ENCODE peak calls at places on chromosomes 5 and 9, in ten cellular contexts. R is transverse colon, Y is PC-3, G is heart left ventricle, Z is mammary epithelial cell, J is esophagus muscularis mucosa, B is neural progenitor cell, V is ascending aorta, F is lung, O is sigmoid colon. L is an unnamed sample.
A peak's percentile ranks its signal among the peaks of the same experiment; 100 is the strongest.

GRCh38 chr9:4020747-4021296 is 279.0 kb downstream of the GLIS3 start:
- DNase-seq in O (no peak), G (no peak), Y (no peak), F (peak; percentile 5), V (no peak), Z (no peak), R (no peak), J (no peak), B (no peak), L (no peak)

GRCh38 chr5:150281987-150282386 is 7.6 kb downstream of the CAMK2A start:
- DNase-seq in F (no peak), G (no peak), O (no peak), J (no peak), Z (no peak), Y (no peak), V (no peak), B (no peak), R (no peak), L (no peak)

GRCh38 chr5:59107692-59108091 is 524.8 kb downstream of the RAB3C start:
- DNase-seq in J (no peak), B (no peak), O (no peak), F (peak; percentile 65), Z (peak; percentile 35), R (no peak), G (no peak), Y (no peak), V (no peak), L (peak; percentile 55)

GRCh38 chr5:135310328-135310989 is 88.6 kb downstream of the MACROH2A1 start:
- DNase-seq in V (no peak), J (no peak), Z (peak; percentile 30), B (no peak), Y (peak; percentile 76), G (no peak), R (no peak), O (no peak), F (peak; percentile 13), L (peak; percentile 20)

GRCh38 chr9:3385871-3386270 is 139.9 kb downstream of the RFX3 start:
- DNase-seq in V (no peak), Z (no peak), B (no peak), F (no peak), Y (no peak), R (no peak), O (no peak), J (no peak), G (no peak), L (no peak)

GRCh38 chr9:125494555-125494920 is 212.5 kb downstream of the MAPKAP1 start:
- DNase-seq in R (no peak), J (no peak), B (no peak), Y (peak; percentile 25), Z (peak; percentile 9), F (no peak), G (no peak), V (no peak), O (no peak), L (peak; percentile 78)

GRCh38 chr5:32541241-32541640 is 44.1 kb upstream of the SUB1 start:
- DNase-seq in J (no peak), Z (no peak), O (no peak), R (no peak), V (no peak), G (no peak), F (no peak), Y (no peak), B (no peak), L (no peak)

GRCh38 chr9:17453751-17454150 is 125.1 kb upstream of the SH3GL2 start:
- DNase-seq in R (no peak), Z (no peak), O (no peak), J (no peak), G (no peak), F (no peak), V (no peak), Y (no peak), B (no peak), L (no peak)

GRCh38 chr5:140633081-140633471 is at the start of gene CD14:
- DNase-seq in Z (peak; percentile 61), B (no peak), G (peak; percentile 55), J (peak; percentile 94), Y (peak; percentile 43), F (peak; percentile 47), O (peak; percentile 81), V (peak; percentile 55), R (peak; percentile 71), L (peak; percentile 48)

GRCh38 chr5:88021141-88021540 is 247.5 kb downstream of the TMEM161B start:
- DNase-seq in Y (no peak), V (no peak), O (no peak), G (no peak), R (no peak), J (no peak), F (no peak), Z (no peak), B (no peak), L (no peak)

GRCh38 chr9:6639622-6640021 is 5.9 kb downstream of the GLDC start:
- DNase-seq in Z (no peak), O (no peak), J (no peak), B (no peak), R (no peak), V (no peak), Y (no peak), F (no peak), G (no peak), L (no peak)

GRCh38 chr5:14685757-14686156 is 21.2 kb downstream of the OTULIN start:
- DNase-seq in Z (peak; percentile 53), J (no peak), G (no peak), R (peak; percentile 22), O (no peak), F (no peak), V (no peak), B (peak; percentile 63), Y (peak; percentile 79), L (no peak)

GRCh38 chr5:100448250-100448649 is 86.9 kb upstream of the FAM174A start:
- DNase-seq in O (no peak), B (no peak), G (no peak), F (no peak), Y (peak; percentile 14), V (no peak), R (no peak), J (no peak), Z (no peak), L (no peak)

GRCh38 chr9:83962165-83962564 is 17.9 kb downstream of the HNRNPK start:
- DNase-seq in V (no peak), B (no peak), O (no peak), Y (peak; percentile 94), F (no peak), J (no peak), Z (peak; percentile 48), R (no peak), G (no peak), L (peak; percentile 30)

GRCh38 chr5:109706065-109706464 is 16.3 kb downstream of the MAN2A1 start:
- DNase-seq in J (no peak), Y (no peak), V (no peak), B (no peak), O (no peak), G (no peak), F (no peak), R (no peak), Z (no peak), L (no peak)

GRCh38 chr9:111597852-111598729 is 1.4 kb downstream of the PTGR1 start:
- DNase-seq in Y (peak; percentile 61), V (no peak), R (peak; percentile 71), F (peak; percentile 56), Z (peak; percentile 62), B (peak; percentile 80), J (no peak), G (peak; percentile 52), O (peak; percentile 89), L (peak; percentile 43)

DNA sequence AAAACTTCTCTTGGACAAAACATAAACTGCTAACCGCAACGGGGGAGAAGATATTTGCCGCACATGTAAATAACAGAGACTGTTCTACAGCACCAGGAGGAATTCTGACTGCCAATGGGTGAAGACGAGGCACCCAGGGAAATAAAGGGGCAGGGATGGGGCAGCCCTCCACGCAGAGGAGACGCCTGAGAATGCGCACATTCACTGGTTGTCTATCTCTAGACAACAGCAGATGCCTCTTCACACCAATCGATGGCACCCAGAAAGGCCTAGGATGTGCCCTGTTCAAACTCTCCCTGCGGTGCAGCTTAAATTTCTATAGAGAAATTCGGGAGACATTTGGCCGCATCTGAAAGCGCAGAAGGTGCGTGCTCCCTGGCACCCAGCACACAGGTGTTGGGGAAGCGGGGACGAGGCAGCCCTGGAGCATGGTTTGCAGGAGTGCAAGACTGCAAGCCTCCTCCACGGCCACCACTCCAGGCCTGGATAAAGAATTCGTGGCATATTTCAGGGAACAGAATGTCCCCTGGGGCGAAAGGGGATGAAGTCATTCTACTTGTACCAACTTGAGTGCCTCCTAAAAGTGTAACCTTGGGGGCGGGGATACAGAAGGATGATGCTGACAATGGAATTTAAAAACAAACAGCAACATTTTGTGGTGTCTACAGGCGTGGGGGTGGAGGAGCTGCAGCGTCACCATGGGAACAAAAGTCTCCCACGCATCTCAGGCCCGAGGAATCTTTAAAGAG is 6.3 kb upstream of the IRX2 start:
- DNase-seq in G (no peak), F (peak; percentile 80), V (no peak), O (no peak), R (no peak), Z (peak; percentile 99), Y (peak; percentile 92), B (no peak), J (peak; percentile 72), L (peak; percentile 99)
- H3K4me1 ChIP-seq in G (no peaks in the 10 kb centered on the region), F (peaks cover 8% of the 10 kb centered on the region), V (no peaks in the 10 kb centered on the region), O (peaks cover 33% of the 10 kb centered on the region), R (peaks cover 13% of the 10 kb centered on the region), Z (peaks cover 57% of the 10 kb centered on the region), Y (peaks cover 45% of the 10 kb centered on the region), B (peaks cover 24% of the 10 kb centered on the region), J (peaks cover 37% of the 10 kb centered on the region), L (peaks cover 14% of the 10 kb centered on the region)

DNA sequence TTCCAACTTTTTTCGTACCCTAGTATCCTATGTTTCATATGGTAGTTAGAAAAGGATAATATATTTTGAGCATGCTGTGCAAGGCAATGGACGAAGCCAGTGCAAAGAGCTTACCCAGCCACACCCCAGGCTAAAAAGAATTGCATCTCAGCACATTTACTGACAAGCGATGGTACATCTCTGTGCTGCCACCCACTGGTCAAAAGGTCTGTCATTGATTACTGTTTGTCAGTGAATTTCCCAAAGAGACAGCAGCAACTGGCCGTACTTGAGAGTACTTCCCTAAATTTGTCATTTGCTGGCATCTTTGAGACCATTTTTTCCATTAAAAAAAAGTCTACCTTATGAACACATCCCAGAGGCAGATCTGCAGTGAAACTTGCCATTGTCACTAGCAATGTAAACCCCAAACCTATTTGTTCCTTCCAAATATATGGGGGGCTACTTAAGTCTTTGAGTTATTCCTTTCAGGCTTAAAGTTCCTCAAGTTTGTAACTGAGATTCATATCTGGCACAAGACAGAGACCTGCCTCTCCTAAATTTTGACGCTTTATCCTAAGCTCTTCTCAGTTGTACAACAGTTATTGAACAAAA is 184.3 kb downstream of the CTNND2 start:
- DNase-seq in F (peak; percentile 32), G (peak; percentile 15), B (peak; percentile 84), O (no peak), Y (peak; percentile 85), Z (peak; percentile 2), R (peak; percentile 25), J (no peak), V (no peak), L (peak; percentile 12)
- TF ChIP-seq CTCF in F (no peak), G (peak; percentile 46), B (peak; percentile 77), O (no peak), Y (peak; percentile 87), Z (peak; percentile 20), R (no peak), J (no peak), V (no peak), L (peak; percentile 53)

GRCh38 chr5:76612942-76613341 is 10.3 kb downstream of the F2RL2 start:
- DNase-seq in R (no peak), V (no peak), O (no peak), J (no peak), F (no peak), Z (no peak), G (no peak), B (no peak), Y (no peak), L (no peak)
- H3K27ac ChIP-seq in R (no peak overlapping the region), V (no peak overlapping the region), O (no peak overlapping the region), J (no peak overlapping the region), F (no peak overlapping the region), Z (no peak overlapping the region), G (no peak overlapping the region), B (no peak overlapping the region), Y (no peak overlapping the region), L (no peak overlapping the region)

GRCh38 chr9:134375430-134376385 is 49.5 kb downstream of the RXRA start:
- DNase-seq in B (peak; percentile 42), R (no peak), V (no peak), F (no peak), O (peak; percentile 87), G (no peak), J (no peak), Z (no peak), Y (no peak), L (no peak)
- H3K4me1 ChIP-seq in B (peaks cover 21% of the 10 kb centered on the region), R (peaks cover 76% of the 10 kb centered on the region), V (peaks cover 86% of the 10 kb centered on the region), F (peaks cover 79% of the 10 kb centered on the region), O (peaks cover 98% of the 10 kb centered on the region), G (peaks cover 49% of the 10 kb centered on the region), J (peaks cover 100% of the 10 kb centered on the region), Z (peaks cover 93% of the 10 kb centered on the region), Y (peaks cover 37% of the 10 kb centered on the region), L (peaks cover 30% of the 10 kb centered on the region)

L was measured in foreskin keratinocyte.